ENCODE peak calls at places on chromosome 4, in five cellular contexts. One of them, this sample, is unnamed.

GRCh38 chr4:121269001-121269400 is 104.9 kb upstream of the TNIP3 start:
- DNase-seq in natural killer cell: no peak
- DNase-seq in progenitor cell of endocrine pancreas: no peak
- DNase-seq in activated CD8-positive, alpha-beta memory T cell treated with anti-CD3 and anti-CD28 coated beads for 48 hours: no peak
- DNase-seq in mammary epithelial cell: no peak
- DNase-seq in this sample: no peak

GRCh38 chr4:54446556-54446955 is 211.2 kb upstream of the KIT start:
- DNase-seq in natural killer cell: no peak
- DNase-seq in progenitor cell of endocrine pancreas: no peak
- DNase-seq in activated CD8-positive, alpha-beta memory T cell treated with anti-CD3 and anti-CD28 coated beads for 48 hours: no peak
- DNase-seq in mammary epithelial cell: no peak
- DNase-seq in this sample: no peak

GRCh38 chr4:152806492-152807125 is 26.9 kb downstream of the ARFIP1 start:
- DNase-seq in natural killer cell: no peak
- DNase-seq in progenitor cell of endocrine pancreas: no peak
- DNase-seq in activated CD8-positive, alpha-beta memory T cell treated with anti-CD3 and anti-CD28 coated beads for 48 hours: no peak
- DNase-seq in mammary epithelial cell: no peak
- DNase-seq in this sample: no peak

GRCh38 chr4:6331018-6331417 is 61.4 kb downstream of the WFS1 start:
- DNase-seq in natural killer cell: no peak
- DNase-seq in progenitor cell of endocrine pancreas: no peak
- DNase-seq in activated CD8-positive, alpha-beta memory T cell treated with anti-CD3 and anti-CD28 coated beads for 48 hours: no peak
- DNase-seq in mammary epithelial cell: no peak
- DNase-seq in this sample: no peak

GRCh38 chr4:57424231-57424897 is 314.2 kb upstream of the IGFBP7 start:
- DNase-seq in natural killer cell: no peak
- DNase-seq in progenitor cell of endocrine pancreas: no peak
- DNase-seq in activated CD8-positive, alpha-beta memory T cell treated with anti-CD3 and anti-CD28 coated beads for 48 hours: no peak
- DNase-seq in mammary epithelial cell: peak
- DNase-seq in this sample: peak

GRCh38 chr4:127995776-127996175 is 30.6 kb downstream of the ABHD18 start:
- DNase-seq in natural killer cell: no peak
- DNase-seq in progenitor cell of endocrine pancreas: no peak
- DNase-seq in activated CD8-positive, alpha-beta memory T cell treated with anti-CD3 and anti-CD28 coated beads for 48 hours: no peak
- DNase-seq in mammary epithelial cell: peak
- DNase-seq in this sample: no peak

GRCh38 chr4:173505924-173506779 is 23.9 kb downstream of the HAND2 start:
- DNase-seq in natural killer cell: no peak
- DNase-seq in progenitor cell of endocrine pancreas: peak
- DNase-seq in activated CD8-positive, alpha-beta memory T cell treated with anti-CD3 and anti-CD28 coated beads for 48 hours: no peak
- DNase-seq in mammary epithelial cell: no peak
- DNase-seq in this sample: no peak

GRCh38 chr4:7831330-7831729 is 108.3 kb downstream of the AFAP1 start:
- DNase-seq in natural killer cell: no peak
- DNase-seq in progenitor cell of endocrine pancreas: no peak
- DNase-seq in activated CD8-positive, alpha-beta memory T cell treated with anti-CD3 and anti-CD28 coated beads for 48 hours: no peak
- DNase-seq in mammary epithelial cell: no peak
- DNase-seq in this sample: peak

GRCh38 chr4:25367004-25367621 is 9.9 kb upstream of the ANAPC4 start:
- DNase-seq in natural killer cell: no peak
- DNase-seq in progenitor cell of endocrine pancreas: no peak
- DNase-seq in activated CD8-positive, alpha-beta memory T cell treated with anti-CD3 and anti-CD28 coated beads for 48 hours: no peak
- DNase-seq in mammary epithelial cell: peak
- DNase-seq in this sample: no peak

GRCh38 chr4:986428-986948 is 356 bp upstream of the IDUA start:
- DNase-seq in natural killer cell: no peak
- DNase-seq in progenitor cell of endocrine pancreas: no peak
- DNase-seq in activated CD8-positive, alpha-beta memory T cell treated with anti-CD3 and anti-CD28 coated beads for 48 hours: no peak
- DNase-seq in mammary epithelial cell: no peak
- DNase-seq in this sample: no peak

GRCh38 chr4:142721187-142721586 is 124.9 kb downstream of the INPP4B start:
- DNase-seq in natural killer cell: no peak
- DNase-seq in progenitor cell of endocrine pancreas: no peak
- DNase-seq in activated CD8-positive, alpha-beta memory T cell treated with anti-CD3 and anti-CD28 coated beads for 48 hours: no peak
- DNase-seq in mammary epithelial cell: peak
- DNase-seq in this sample: no peak

GRCh38 chr4:5957091-5957490 is 61.1 kb downstream of the C4orf50 start:
- DNase-seq in natural killer cell: no peak
- DNase-seq in progenitor cell of endocrine pancreas: no peak
- DNase-seq in activated CD8-positive, alpha-beta memory T cell treated with anti-CD3 and anti-CD28 coated beads for 48 hours: no peak
- DNase-seq in mammary epithelial cell: no peak
- DNase-seq in this sample: no peak

GRCh38 chr4:40205259-40206198 is 8.7 kb downstream of the RHOH start:
- DNase-seq in natural killer cell: no peak
- DNase-seq in progenitor cell of endocrine pancreas: no peak
- DNase-seq in activated CD8-positive, alpha-beta memory T cell treated with anti-CD3 and anti-CD28 coated beads for 48 hours: no peak
- DNase-seq in mammary epithelial cell: no peak
- DNase-seq in this sample: no peak

GRCh38 chr4:78602334-78602733 is 50.8 kb downstream of the ANXA3 start:
- DNase-seq in natural killer cell: no peak
- DNase-seq in progenitor cell of endocrine pancreas: no peak
- DNase-seq in activated CD8-positive, alpha-beta memory T cell treated with anti-CD3 and anti-CD28 coated beads for 48 hours: no peak
- DNase-seq in mammary epithelial cell: no peak
- DNase-seq in this sample: no peak

GRCh38 chr4:151223465-151223864 is 53.5 kb upstream of the PRSS48 start:
- DNase-seq in natural killer cell: no peak
- DNase-seq in progenitor cell of endocrine pancreas: no peak
- DNase-seq in activated CD8-positive, alpha-beta memory T cell treated with anti-CD3 and anti-CD28 coated beads for 48 hours: no peak
- DNase-seq in mammary epithelial cell: no peak
- DNase-seq in this sample: no peak

GRCh38 chr4:126405369-126405982 is 1090.7 kb downstream of the FAT4 start:
- DNase-seq in natural killer cell: no peak
- DNase-seq in progenitor cell of endocrine pancreas: no peak
- DNase-seq in activated CD8-positive, alpha-beta memory T cell treated with anti-CD3 and anti-CD28 coated beads for 48 hours: no peak
- DNase-seq in mammary epithelial cell: peak
- DNase-seq in this sample: no peak

GRCh38 chr4:80215449-80216052 is 18.2 kb downstream of the PRDM8 start:
- DNase-seq in natural killer cell: no peak
- DNase-seq in progenitor cell of endocrine pancreas: no peak
- DNase-seq in activated CD8-positive, alpha-beta memory T cell treated with anti-CD3 and anti-CD28 coated beads for 48 hours: no peak
- DNase-seq in mammary epithelial cell: no peak
- DNase-seq in this sample: no peak

GRCh38 chr4:121551271-121551670 is 145.5 kb downstream of the ANXA5 start:
- DNase-seq in natural killer cell: no peak
- DNase-seq in progenitor cell of endocrine pancreas: no peak
- DNase-seq in activated CD8-positive, alpha-beta memory T cell treated with anti-CD3 and anti-CD28 coated beads for 48 hours: no peak
- DNase-seq in mammary epithelial cell: peak
- DNase-seq in this sample: no peak

GRCh38 chr4:566508-567295 is 9.4 kb downstream of the TMEM271 start:
- DNase-seq in natural killer cell: no peak
- DNase-seq in progenitor cell of endocrine pancreas: no peak
- DNase-seq in activated CD8-positive, alpha-beta memory T cell treated with anti-CD3 and anti-CD28 coated beads for 48 hours: no peak
- DNase-seq in mammary epithelial cell: no peak
- DNase-seq in this sample: no peak

GRCh38 chr4:154332681-154333421 is 158.7 kb downstream of the DCHS2 start:
- DNase-seq in natural killer cell: peak
- DNase-seq in progenitor cell of endocrine pancreas: no peak
- DNase-seq in activated CD8-positive, alpha-beta memory T cell treated with anti-CD3 and anti-CD28 coated beads for 48 hours: peak
- DNase-seq in mammary epithelial cell: no peak
- DNase-seq in this sample: no peak

GRCh38 chr4:8607603-8608481 is 15.3 kb downstream of the CPZ start:
- DNase-seq in natural killer cell: peak
- DNase-seq in progenitor cell of endocrine pancreas: peak
- DNase-seq in activated CD8-positive, alpha-beta memory T cell treated with anti-CD3 and anti-CD28 coated beads for 48 hours: peak
- DNase-seq in mammary epithelial cell: no peak
- DNase-seq in this sample: no peak

GRCh38 chr4:16140520-16141249 is 56.9 kb upstream of the PROM1 start:
- DNase-seq in natural killer cell: no peak
- DNase-seq in progenitor cell of endocrine pancreas: no peak
- DNase-seq in activated CD8-positive, alpha-beta memory T cell treated with anti-CD3 and anti-CD28 coated beads for 48 hours: no peak
- DNase-seq in mammary epithelial cell: peak
- DNase-seq in this sample: peak

GRCh38 chr4:3302164-3302785 is 9.5 kb downstream of the RGS12 start:
- DNase-seq in natural killer cell: peak
- DNase-seq in progenitor cell of endocrine pancreas: no peak
- DNase-seq in activated CD8-positive, alpha-beta memory T cell treated with anti-CD3 and anti-CD28 coated beads for 48 hours: peak
- DNase-seq in mammary epithelial cell: no peak
- DNase-seq in this sample: no peak

GRCh38 chr4:159010563-159011260 is 92.2 kb upstream of the RAPGEF2 start:
- DNase-seq in natural killer cell: no peak
- DNase-seq in progenitor cell of endocrine pancreas: no peak
- DNase-seq in activated CD8-positive, alpha-beta memory T cell treated with anti-CD3 and anti-CD28 coated beads for 48 hours: no peak
- DNase-seq in mammary epithelial cell: peak
- DNase-seq in this sample: peak

GRCh38 chr4:151489462-151490203 is 80.7 kb downstream of the FHIP1A start:
- DNase-seq in natural killer cell: no peak
- DNase-seq in progenitor cell of endocrine pancreas: no peak
- DNase-seq in activated CD8-positive, alpha-beta memory T cell treated with anti-CD3 and anti-CD28 coated beads for 48 hours: no peak
- DNase-seq in mammary epithelial cell: no peak
- DNase-seq in this sample: no peak

GRCh38 chr4:40621592-40622512 is 7.8 kb downstream of the RBM47 start:
- DNase-seq in natural killer cell: no peak
- DNase-seq in progenitor cell of endocrine pancreas: no peak
- DNase-seq in activated CD8-positive, alpha-beta memory T cell treated with anti-CD3 and anti-CD28 coated beads for 48 hours: no peak
- DNase-seq in mammary epithelial cell: peak
- DNase-seq in this sample: peak

GRCh38 chr4:10639100-10639499 is 45.5 kb downstream of the CLNK start:
- DNase-seq in natural killer cell: no peak
- DNase-seq in progenitor cell of endocrine pancreas: no peak
- DNase-seq in activated CD8-positive, alpha-beta memory T cell treated with anti-CD3 and anti-CD28 coated beads for 48 hours: no peak
- DNase-seq in mammary epithelial cell: peak
- DNase-seq in this sample: no peak

GRCh38 chr4:30714408-30715031 is 5.6 kb upstream of the PCDH7 start:
- DNase-seq in natural killer cell: no peak
- DNase-seq in progenitor cell of endocrine pancreas: no peak
- DNase-seq in activated CD8-positive, alpha-beta memory T cell treated with anti-CD3 and anti-CD28 coated beads for 48 hours: no peak
- DNase-seq in mammary epithelial cell: peak
- DNase-seq in this sample: no peak

GRCh38 chr4:186557486-186557885 is 2.1 kb upstream of the MTNR1A start:
- DNase-seq in natural killer cell: no peak
- DNase-seq in progenitor cell of endocrine pancreas: no peak
- DNase-seq in activated CD8-positive, alpha-beta memory T cell treated with anti-CD3 and anti-CD28 coated beads for 48 hours: no peak
- DNase-seq in mammary epithelial cell: no peak
- DNase-seq in this sample: peak

GRCh38 chr4:87029356-87029755 is 94.5 kb downstream of the AFF1 start:
- DNase-seq in natural killer cell: no peak
- DNase-seq in progenitor cell of endocrine pancreas: no peak
- DNase-seq in activated CD8-positive, alpha-beta memory T cell treated with anti-CD3 and anti-CD28 coated beads for 48 hours: no peak
- DNase-seq in mammary epithelial cell: no peak
- DNase-seq in this sample: no peak

GRCh38 chr4:51907001-51907669 is 64.2 kb downstream of the DCUN1D4 start:
- DNase-seq in natural killer cell: no peak
- DNase-seq in progenitor cell of endocrine pancreas: no peak
- DNase-seq in activated CD8-positive, alpha-beta memory T cell treated with anti-CD3 and anti-CD28 coated beads for 48 hours: no peak
- DNase-seq in mammary epithelial cell: no peak
- DNase-seq in this sample: no peak

GRCh38 chr4:147854154-147854553 is 122.3 kb downstream of the ARHGAP10 start:
- DNase-seq in natural killer cell: no peak
- DNase-seq in progenitor cell of endocrine pancreas: no peak
- DNase-seq in activated CD8-positive, alpha-beta memory T cell treated with anti-CD3 and anti-CD28 coated beads for 48 hours: no peak
- DNase-seq in mammary epithelial cell: no peak
- DNase-seq in this sample: no peak

GRCh38 chr4:106763044-106763443 is 273.1 kb downstream of the DKK2 start:
- DNase-seq in natural killer cell: no peak
- DNase-seq in progenitor cell of endocrine pancreas: no peak
- DNase-seq in activated CD8-positive, alpha-beta memory T cell treated with anti-CD3 and anti-CD28 coated beads for 48 hours: no peak
- DNase-seq in mammary epithelial cell: peak
- DNase-seq in this sample: no peak

GRCh38 chr4:8131826-8132225 is 26.8 kb downstream of the ABLIM2 start:
- DNase-seq in natural killer cell: no peak
- DNase-seq in progenitor cell of endocrine pancreas: no peak
- DNase-seq in activated CD8-positive, alpha-beta memory T cell treated with anti-CD3 and anti-CD28 coated beads for 48 hours: no peak
- DNase-seq in mammary epithelial cell: no peak
- DNase-seq in this sample: no peak

GRCh38 chr4:40369437-40370278 is 34.5 kb downstream of the CHRNA9 start:
- DNase-seq in natural killer cell: no peak
- DNase-seq in progenitor cell of endocrine pancreas: no peak
- DNase-seq in activated CD8-positive, alpha-beta memory T cell treated with anti-CD3 and anti-CD28 coated beads for 48 hours: no peak
- DNase-seq in mammary epithelial cell: no peak
- DNase-seq in this sample: no peak

GRCh38 chr4:145885666-145886065 is 53.0 kb downstream of the ZNF827 start:
- DNase-seq in natural killer cell: no peak
- DNase-seq in progenitor cell of endocrine pancreas: no peak
- DNase-seq in activated CD8-positive, alpha-beta memory T cell treated with anti-CD3 and anti-CD28 coated beads for 48 hours: no peak
- DNase-seq in mammary epithelial cell: no peak
- DNase-seq in this sample: no peak

GRCh38 chr4:36399762-36400353 is 118.4 kb downstream of the DTHD1 start:
- DNase-seq in natural killer cell: no peak
- DNase-seq in progenitor cell of endocrine pancreas: no peak
- DNase-seq in activated CD8-positive, alpha-beta memory T cell treated with anti-CD3 and anti-CD28 coated beads for 48 hours: no peak
- DNase-seq in mammary epithelial cell: no peak
- DNase-seq in this sample: no peak

GRCh38 chr4:73831569-73831968 is 4.9 kb upstream of the CXCL6 start:
- DNase-seq in natural killer cell: no peak
- DNase-seq in progenitor cell of endocrine pancreas: no peak
- DNase-seq in activated CD8-positive, alpha-beta memory T cell treated with anti-CD3 and anti-CD28 coated beads for 48 hours: no peak
- DNase-seq in mammary epithelial cell: no peak
- DNase-seq in this sample: no peak

GRCh38 chr4:153541426-153542096 is 75.4 kb downstream of the TMEM131L start:
- DNase-seq in natural killer cell: no peak
- DNase-seq in progenitor cell of endocrine pancreas: no peak
- DNase-seq in activated CD8-positive, alpha-beta memory T cell treated with anti-CD3 and anti-CD28 coated beads for 48 hours: no peak
- DNase-seq in mammary epithelial cell: peak
- DNase-seq in this sample: peak

GRCh38 chr4:1855334-1856070 is 454 bp downstream of the LETM1 start:
- DNase-seq in natural killer cell: peak
- DNase-seq in progenitor cell of endocrine pancreas: peak
- DNase-seq in activated CD8-positive, alpha-beta memory T cell treated with anti-CD3 and anti-CD28 coated beads for 48 hours: no peak
- DNase-seq in mammary epithelial cell: no peak
- DNase-seq in this sample: no peak

This sample was measured in skeletal muscle cell.